ENCODE peak calls at places on chromosome X, in eight cellular contexts. A is posterior cingulate gyrus; U is activated naive CD4-positive, alpha-beta T cell; Y is stimulated activated CD4-positive, alpha-beta T cell treated with anti-CD3 and anti-CD28 coated beads, Interleukin-1b, Interleukin-23, amount 100 ng/mL, for 1 hour; G is HEK293T; K is mesothelial cell of epicardium; L is T-helper 9 cell; F is SK-MEL-5. R is an unnamed sample.

GRCh38 chrX:120755066-120755846 is 120.4 kb downstream of the CT47B1 start:
- DNase-seq in Y (no peak), F (no peak), G (no peak), A (no peak), L (no peak), K (no peak), U (no peak), R (no peak)

GRCh38 chrX:103727115-103727514 is 16.4 kb downstream of the TMEM31 start:
- DNase-seq in U (no peak), A (no peak), K (no peak), L (no peak), Y (no peak), F (no peak), G (no peak), R (no peak)

GRCh38 chrX:151476597-151476996 is 79.6 kb downstream of the VMA21 start:
- DNase-seq in F (no peak), L (no peak), K (no peak), G (no peak), U (no peak), Y (no peak), A (no peak), R (no peak)

GRCh38 chrX:2550288-2551020 is 49.7 kb upstream of the DHRSX start:
- DNase-seq in U (no peak), Y (no peak), F (no peak), L (no peak), K (no peak), G (no peak), A (no peak), R (no peak)

GRCh38 chrX:154594491-154594890 is 9.6 kb downstream of the CTAG1A start:
- DNase-seq in A (no peak), G (peak), K (no peak), Y (no peak), L (no peak), F (no peak), U (no peak), R (no peak)

GRCh38 chrX:120244395-120244734 is 6.2 kb upstream of the ZBTB33 start:
- DNase-seq in K (no peak), U (no peak), Y (no peak), L (no peak), F (no peak), G (no peak), A (no peak), R (no peak)

GRCh38 chrX:15059488-15059887 is 186.3 kb downstream of the MOSPD2 start:
- DNase-seq in L (no peak), K (no peak), A (no peak), G (no peak), Y (no peak), F (peak), U (no peak), R (peak)

GRCh38 chrX:115311666-115312065 is 22.2 kb downstream of the LUZP4 start:
- DNase-seq in F (no peak), G (no peak), U (no peak), K (no peak), A (peak), Y (no peak), L (no peak), R (no peak)

GRCh38 chrX:118251251-118251650 is 94.7 kb upstream of the WDR44 start:
- DNase-seq in Y (no peak), L (no peak), G (no peak), F (no peak), K (no peak), U (no peak), A (no peak), R (no peak)

GRCh38 chrX:97332963-97333362 is 449.3 kb downstream of the RPA4 start:
- DNase-seq in A (no peak), G (no peak), Y (no peak), U (no peak), F (no peak), L (no peak), K (no peak), R (no peak)

GRCh38 chrX:39946822-39947221 is 150.9 kb downstream of the BCOR start:
- DNase-seq in Y (no peak), L (no peak), U (no peak), F (peak), A (no peak), G (no peak), K (no peak), R (peak)

GRCh38 chrX:107672955-107673378 is 44.7 kb downstream of the PRPS1 start:
- DNase-seq in G (peak), L (peak), U (peak), A (no peak), Y (peak), K (no peak), F (peak), R (peak)